ENCODE peak calls at places on chromosome 4, in eight cellular contexts. L, G, K, D, A, W, J and N are unnamed samples.

GRCh38 chr4:39023059-39023458 is 9.2 kb downstream of the TMEM156 start:
- DNase-seq in L (no peak), G (no peak), K (no peak), D (no peak), A (no peak), W (no peak), J (no peak), N (no peak)

GRCh38 chr4:110503588-110504435 is 27.9 kb downstream of the ENPEP start:
- DNase-seq in L (no peak), G (no peak), K (no peak), D (no peak), A (no peak), W (no peak), J (no peak), N (no peak)

GRCh38 chr4:93814141-93814540 is 14.4 kb upstream of the ATOH1 start:
- DNase-seq in L (no peak), G (no peak), K (no peak), D (no peak), A (no peak), W (no peak), J (no peak), N (no peak)

GRCh38 chr4:184504385-184504784 is 30.0 kb upstream of the IRF2 start:
- DNase-seq in L (no peak), G (no peak), K (no peak), D (no peak), A (no peak), W (no peak), J (no peak), N (no peak)

GRCh38 chr4:57854748-57855147 is 744.6 kb upstream of the IGFBP7 start:
- DNase-seq in L (no peak), G (no peak), K (no peak), D (no peak), A (no peak), W (no peak), J (no peak), N (no peak)

GRCh38 chr4:159042097-159042605 is 60.7 kb upstream of the RAPGEF2 start:
- DNase-seq in L (no peak), G (no peak), K (peak), D (no peak), A (no peak), W (no peak), J (no peak), N (no peak)

GRCh38 chr4:21476753-21477152 is 471.8 kb downstream of the KCNIP4 start:
- DNase-seq in L (peak), G (no peak), K (no peak), D (no peak), A (peak), W (no peak), J (no peak), N (no peak)

GRCh38 chr4:41590591-41590990 is 52.6 kb downstream of the LIMCH1 start:
- DNase-seq in L (no peak), G (peak), K (no peak), D (no peak), A (no peak), W (no peak), J (no peak), N (no peak)

GRCh38 chr4:13386405-13387107 is 97.6 kb downstream of the RAB28 start:
- DNase-seq in L (no peak), G (no peak), K (no peak), D (no peak), A (no peak), W (no peak), J (no peak), N (no peak)

GRCh38 chr4:10106421-10107039 is 10.1 kb downstream of the WDR1 start:
- DNase-seq in L (no peak), G (no peak), K (no peak), D (peak), A (peak), W (no peak), J (peak), N (no peak)

GRCh38 chr4:94352996-94353395 is 10.4 kb upstream of the HPGDS start:
- DNase-seq in L (no peak), G (no peak), K (no peak), D (no peak), A (no peak), W (no peak), J (no peak), N (no peak)

GRCh38 chr4:96102541-96103018 is 262.7 kb downstream of the PDHA2 start:
- DNase-seq in L (no peak), G (no peak), K (no peak), D (no peak), A (no peak), W (no peak), J (no peak), N (no peak)

GRCh38 chr4:12791536-12791935 is 692.6 kb downstream of the RAB28 start:
- DNase-seq in L (no peak), G (peak), K (no peak), D (no peak), A (no peak), W (no peak), J (no peak), N (no peak)